ENCODE peak calls at places on chromosomes 16 and 17, in five cellular contexts. One of them, this sample, is unnamed.

GRCh38 chr16:674968-675883 is at the start of gene RHBDL1:
- DNase-seq in dermis microvascular lymphatic vessel endothelial cell: no peak
- DNase-seq in fibroblast of the aortic adventitia: peak; percentile 6
- DNase-seq in C1 segment of cervical spinal cord: peak; percentile 16
- DNase-seq in pons: no peak
- DNase-seq in this sample: no peak

GRCh38 chr16:60608971-60609370 is 1427.3 kb downstream of the CDH8 start:
- DNase-seq in fibroblast of the aortic adventitia: no peak
- DNase-seq in C1 segment of cervical spinal cord: no peak
- DNase-seq in pons: no peak
- DNase-seq in dermis microvascular lymphatic vessel endothelial cell: no peak
- DNase-seq in this sample: no peak

GRCh38 chr16:29927523-29927905 is 1.5 kb upstream of the KCTD13 start:
- DNase-seq in dermis microvascular lymphatic vessel endothelial cell: no peak
- DNase-seq in C1 segment of cervical spinal cord: no peak
- DNase-seq in pons: no peak
- DNase-seq in fibroblast of the aortic adventitia: no peak
- DNase-seq in this sample: no peak

GRCh38 chr17:36705651-36706436 is 104.5 kb downstream of the MRM1 start:
- DNase-seq in C1 segment of cervical spinal cord: peak; percentile 4
- DNase-seq in pons: peak; percentile 9
- DNase-seq in dermis microvascular lymphatic vessel endothelial cell: peak; percentile 35
- DNase-seq in fibroblast of the aortic adventitia: peak; percentile 26
- DNase-seq in this sample: peak; percentile 58

GRCh38 chr16:27258241-27258734 is 10.3 kb downstream of the NSMCE1 start:
- DNase-seq in dermis microvascular lymphatic vessel endothelial cell: peak; percentile 84
- DNase-seq in fibroblast of the aortic adventitia: peak; percentile 38
- DNase-seq in pons: no peak
- DNase-seq in C1 segment of cervical spinal cord: no peak
- DNase-seq in this sample: peak; percentile 9

GRCh38 chr16:1428511-1428910 is 2.4 kb upstream of the PERCC1 start:
- DNase-seq in fibroblast of the aortic adventitia: peak; percentile 12
- DNase-seq in dermis microvascular lymphatic vessel endothelial cell: peak; percentile 48
- DNase-seq in C1 segment of cervical spinal cord: no peak
- DNase-seq in pons: no peak
- DNase-seq in this sample: no peak

GRCh38 chr17:42894283-42895184 is 6.1 kb upstream of the G6PC1 start:
- DNase-seq in pons: no peak
- DNase-seq in fibroblast of the aortic adventitia: no peak
- DNase-seq in C1 segment of cervical spinal cord: no peak
- DNase-seq in dermis microvascular lymphatic vessel endothelial cell: peak; percentile 51
- DNase-seq in this sample: peak; percentile 49

GRCh38 chr17:79051306-79051705 is 23.3 kb upstream of the ENGASE start:
- DNase-seq in pons: no peak
- DNase-seq in dermis microvascular lymphatic vessel endothelial cell: no peak
- DNase-seq in C1 segment of cervical spinal cord: no peak
- DNase-seq in fibroblast of the aortic adventitia: no peak
- DNase-seq in this sample: no peak

GRCh38 chr16:78294538-78295225 is 195.2 kb downstream of the WWOX start:
- DNase-seq in pons: no peak
- DNase-seq in C1 segment of cervical spinal cord: no peak
- DNase-seq in fibroblast of the aortic adventitia: no peak
- DNase-seq in dermis microvascular lymphatic vessel endothelial cell: no peak
- DNase-seq in this sample: no peak

GRCh38 chr17:78414178-78415162 is 36.0 kb downstream of the PGS1 start:
- DNase-seq in pons: no peak
- DNase-seq in C1 segment of cervical spinal cord: no peak
- DNase-seq in dermis microvascular lymphatic vessel endothelial cell: peak; percentile 35
- DNase-seq in fibroblast of the aortic adventitia: no peak
- DNase-seq in this sample: no peak

GRCh38 chr17:18235743-18236256 is 10.4 kb downstream of the LLGL1 start:
- DNase-seq in C1 segment of cervical spinal cord: no peak
- DNase-seq in dermis microvascular lymphatic vessel endothelial cell: peak; percentile 76
- DNase-seq in fibroblast of the aortic adventitia: peak; percentile 47
- DNase-seq in pons: no peak
- DNase-seq in this sample: no peak

GRCh38 chr16:62363451-62363850 is 327.2 kb upstream of the CDH8 start:
- DNase-seq in C1 segment of cervical spinal cord: no peak
- DNase-seq in dermis microvascular lymphatic vessel endothelial cell: no peak
- DNase-seq in pons: peak; percentile 83
- DNase-seq in fibroblast of the aortic adventitia: no peak
- DNase-seq in this sample: peak; percentile 1

GRCh38 chr16:27221576-27222498 is 18.5 kb downstream of the KDM8 start:
- DNase-seq in C1 segment of cervical spinal cord: no peak
- DNase-seq in dermis microvascular lymphatic vessel endothelial cell: no peak
- DNase-seq in fibroblast of the aortic adventitia: peak; percentile 80
- DNase-seq in pons: no peak
- DNase-seq in this sample: no peak

GRCh38 chr16:53864819-53865491 is 161.0 kb downstream of the FTO start:
- DNase-seq in pons: no peak
- DNase-seq in dermis microvascular lymphatic vessel endothelial cell: peak; percentile 66
- DNase-seq in C1 segment of cervical spinal cord: no peak
- DNase-seq in fibroblast of the aortic adventitia: peak; percentile 14
- DNase-seq in this sample: no peak

GRCh38 chr17:79625706-79626105 is 14.9 kb upstream of the RBFOX3 start:
- DNase-seq in fibroblast of the aortic adventitia: no peak
- DNase-seq in pons: no peak
- DNase-seq in C1 segment of cervical spinal cord: no peak
- DNase-seq in dermis microvascular lymphatic vessel endothelial cell: no peak
- DNase-seq in this sample: no peak

GRCh38 chr17:41571561-41572434 is at the start of gene KRT9:
- DNase-seq in pons: no peak
- DNase-seq in fibroblast of the aortic adventitia: no peak
- DNase-seq in dermis microvascular lymphatic vessel endothelial cell: no peak
- DNase-seq in C1 segment of cervical spinal cord: no peak
- DNase-seq in this sample: no peak

GRCh38 chr17:19708431-19709175 is 7.8 kb downstream of the SLC47A2 start:
- DNase-seq in C1 segment of cervical spinal cord: no peak
- DNase-seq in dermis microvascular lymphatic vessel endothelial cell: no peak
- DNase-seq in pons: no peak
- DNase-seq in fibroblast of the aortic adventitia: no peak
- DNase-seq in this sample: no peak

GRCh38 chr17:38453951-38454421 is 25.7 kb downstream of the ARHGAP23 start:
- DNase-seq in C1 segment of cervical spinal cord: no peak
- DNase-seq in fibroblast of the aortic adventitia: no peak
- DNase-seq in pons: no peak
- DNase-seq in dermis microvascular lymphatic vessel endothelial cell: peak; percentile 25
- DNase-seq in this sample: no peak

GRCh38 chr16:89651584-89651983 is 5.9 kb downstream of the CHMP1A start:
- DNase-seq in pons: no peak
- DNase-seq in fibroblast of the aortic adventitia: no peak
- DNase-seq in dermis microvascular lymphatic vessel endothelial cell: no peak
- DNase-seq in C1 segment of cervical spinal cord: no peak
- DNase-seq in this sample: no peak

GRCh38 chr17:75565066-75565465 is 22.5 kb upstream of the MYO15B start:
- DNase-seq in pons: no peak
- DNase-seq in dermis microvascular lymphatic vessel endothelial cell: no peak
- DNase-seq in fibroblast of the aortic adventitia: peak; percentile 25
- DNase-seq in C1 segment of cervical spinal cord: no peak
- DNase-seq in this sample: peak; percentile 79

GRCh38 chr16:70159355-70160348 is 13.9 kb upstream of the CLEC18C start:
- DNase-seq in C1 segment of cervical spinal cord: no peak
- DNase-seq in fibroblast of the aortic adventitia: no peak
- DNase-seq in dermis microvascular lymphatic vessel endothelial cell: no peak
- DNase-seq in pons: no peak
- DNase-seq in this sample: no peak

GRCh38 chr17:30921544-30922196 is at the start of gene ADAP2:
- DNase-seq in fibroblast of the aortic adventitia: no peak
- DNase-seq in pons: peak; percentile 40
- DNase-seq in dermis microvascular lymphatic vessel endothelial cell: peak; percentile 26
- DNase-seq in C1 segment of cervical spinal cord: peak; percentile 17
- DNase-seq in this sample: peak; percentile 58

GRCh38 chr17:50627782-50628601 is 6.7 kb upstream of the ABCC3 start:
- DNase-seq in fibroblast of the aortic adventitia: no peak
- DNase-seq in pons: no peak
- DNase-seq in C1 segment of cervical spinal cord: no peak
- DNase-seq in dermis microvascular lymphatic vessel endothelial cell: no peak
- DNase-seq in this sample: peak; percentile 97

GRCh38 chr16:19898924-19899604 is 14.4 kb upstream of the GPRC5B start:
- DNase-seq in pons: peak; percentile 57
- DNase-seq in fibroblast of the aortic adventitia: peak; percentile 65
- DNase-seq in C1 segment of cervical spinal cord: no peak
- DNase-seq in dermis microvascular lymphatic vessel endothelial cell: peak; percentile 43
- DNase-seq in this sample: peak; percentile 57

GRCh38 chr17:57541472-57542394 is 203.4 kb downstream of the CCDC182 start:
- DNase-seq in pons: no peak
- DNase-seq in dermis microvascular lymphatic vessel endothelial cell: peak; percentile 52
- DNase-seq in C1 segment of cervical spinal cord: no peak
- DNase-seq in fibroblast of the aortic adventitia: peak; percentile 61
- DNase-seq in this sample: no peak

GRCh38 chr16:85480727-85481101 is 132.4 kb upstream of the GSE1 start:
- DNase-seq in pons: no peak
- DNase-seq in dermis microvascular lymphatic vessel endothelial cell: no peak
- DNase-seq in fibroblast of the aortic adventitia: no peak
- DNase-seq in C1 segment of cervical spinal cord: no peak
- DNase-seq in this sample: no peak

GRCh38 chr17:155576-155975 is 18.2 kb downstream of the SCGB1C2 start:
- DNase-seq in dermis microvascular lymphatic vessel endothelial cell: no peak
- DNase-seq in fibroblast of the aortic adventitia: no peak
- DNase-seq in pons: no peak
- DNase-seq in C1 segment of cervical spinal cord: no peak
- DNase-seq in this sample: no peak

GRCh38 chr16:76931186-76931585 is 259.8 kb upstream of the MON1B start:
- DNase-seq in C1 segment of cervical spinal cord: no peak
- DNase-seq in fibroblast of the aortic adventitia: peak; percentile 43
- DNase-seq in dermis microvascular lymphatic vessel endothelial cell: no peak
- DNase-seq in pons: no peak
- DNase-seq in this sample: no peak

GRCh38 chr17:77798481-77798880 is 160.0 kb upstream of the TNRC6C start:
- DNase-seq in fibroblast of the aortic adventitia: no peak
- DNase-seq in pons: no peak
- DNase-seq in C1 segment of cervical spinal cord: no peak
- DNase-seq in dermis microvascular lymphatic vessel endothelial cell: no peak
- DNase-seq in this sample: no peak

This sample was measured in Caco-2.